ENCODE peak calls at places on chromosomes 6 and 20, in ten cellular contexts. One of them, this sample, is unnamed.

GRCh38 chr6:39029156-39030011 is 19.2 kb upstream of the GLP1R start:
- DNase-seq in neuronal stem cell: peak
- DNase-seq in progenitor cell of endocrine pancreas: peak
- DNase-seq in H7: peak
- DNase-seq in B cell: peak
- DNase-seq in C1 segment of cervical spinal cord: no peak
- DNase-seq in LoVo: peak
- DNase-seq in RKO: peak
- DNase-seq in NCI-H460: peak
- DNase-seq in activated CD4-positive, alpha-beta T cell treated with anti-CD3 and anti-CD28 coated beads, Interleukin-2, amount 50 U/mL, for 48 hours: peak
- DNase-seq in this sample: peak

GRCh38 chr6:153645326-153645725 is 393.7 kb upstream of the OPRM1 start:
- DNase-seq in NCI-H460: no peak
- DNase-seq in H7: no peak
- DNase-seq in LoVo: no peak
- DNase-seq in C1 segment of cervical spinal cord: no peak
- DNase-seq in RKO: no peak
- DNase-seq in neuronal stem cell: no peak
- DNase-seq in activated CD4-positive, alpha-beta T cell treated with anti-CD3 and anti-CD28 coated beads, Interleukin-2, amount 50 U/mL, for 48 hours: no peak
- DNase-seq in B cell: no peak
- DNase-seq in progenitor cell of endocrine pancreas: no peak
- DNase-seq in this sample: no peak

GRCh38 chr6:21886601-21887091 is 293.1 kb downstream of the SOX4 start:
- DNase-seq in H7: no peak
- DNase-seq in C1 segment of cervical spinal cord: no peak
- DNase-seq in neuronal stem cell: no peak
- DNase-seq in B cell: no peak
- DNase-seq in activated CD4-positive, alpha-beta T cell treated with anti-CD3 and anti-CD28 coated beads, Interleukin-2, amount 50 U/mL, for 48 hours: no peak
- DNase-seq in RKO: no peak
- DNase-seq in NCI-H460: no peak
- DNase-seq in progenitor cell of endocrine pancreas: no peak
- DNase-seq in LoVo: no peak
- DNase-seq in this sample: no peak

GRCh38 chr6:121652726-121653623 is 217.5 kb downstream of the GJA1 start:
- DNase-seq in B cell: no peak
- DNase-seq in activated CD4-positive, alpha-beta T cell treated with anti-CD3 and anti-CD28 coated beads, Interleukin-2, amount 50 U/mL, for 48 hours: no peak
- DNase-seq in H7: no peak
- DNase-seq in neuronal stem cell: no peak
- DNase-seq in progenitor cell of endocrine pancreas: no peak
- DNase-seq in LoVo: peak
- DNase-seq in NCI-H460: peak
- DNase-seq in C1 segment of cervical spinal cord: no peak
- DNase-seq in RKO: peak
- DNase-seq in this sample: peak

GRCh38 chr20:21166801-21167200 is 40.9 kb downstream of the KIZ start:
- DNase-seq in H7: no peak
- DNase-seq in RKO: no peak
- DNase-seq in neuronal stem cell: no peak
- DNase-seq in activated CD4-positive, alpha-beta T cell treated with anti-CD3 and anti-CD28 coated beads, Interleukin-2, amount 50 U/mL, for 48 hours: no peak
- DNase-seq in LoVo: no peak
- DNase-seq in C1 segment of cervical spinal cord: no peak
- DNase-seq in B cell: no peak
- DNase-seq in NCI-H460: no peak
- DNase-seq in progenitor cell of endocrine pancreas: no peak
- DNase-seq in this sample: no peak

GRCh38 chr20:9886227-9886626 is 47.4 kb upstream of the PAK5 start:
- DNase-seq in progenitor cell of endocrine pancreas: no peak
- DNase-seq in NCI-H460: no peak
- DNase-seq in C1 segment of cervical spinal cord: no peak
- DNase-seq in H7: no peak
- DNase-seq in LoVo: no peak
- DNase-seq in activated CD4-positive, alpha-beta T cell treated with anti-CD3 and anti-CD28 coated beads, Interleukin-2, amount 50 U/mL, for 48 hours: no peak
- DNase-seq in neuronal stem cell: no peak
- DNase-seq in RKO: peak
- DNase-seq in B cell: no peak
- DNase-seq in this sample: no peak

GRCh38 chr6:89313006-89313405 is 2.1 kb downstream of the GABRR2 start:
- DNase-seq in H7: no peak
- DNase-seq in NCI-H460: no peak
- DNase-seq in C1 segment of cervical spinal cord: no peak
- DNase-seq in activated CD4-positive, alpha-beta T cell treated with anti-CD3 and anti-CD28 coated beads, Interleukin-2, amount 50 U/mL, for 48 hours: no peak
- DNase-seq in B cell: no peak
- DNase-seq in RKO: peak
- DNase-seq in LoVo: no peak
- DNase-seq in progenitor cell of endocrine pancreas: no peak
- DNase-seq in neuronal stem cell: no peak
- DNase-seq in this sample: peak

GRCh38 chr20:52204136-52204535 is 12.6 kb upstream of the ZFP64 start:
- DNase-seq in neuronal stem cell: no peak
- DNase-seq in progenitor cell of endocrine pancreas: no peak
- DNase-seq in RKO: peak
- DNase-seq in B cell: no peak
- DNase-seq in LoVo: no peak
- DNase-seq in H7: no peak
- DNase-seq in NCI-H460: no peak
- DNase-seq in activated CD4-positive, alpha-beta T cell treated with anti-CD3 and anti-CD28 coated beads, Interleukin-2, amount 50 U/mL, for 48 hours: no peak
- DNase-seq in C1 segment of cervical spinal cord: no peak
- DNase-seq in this sample: no peak

GRCh38 chr6:15573376-15573775 is 89.5 kb downstream of the DTNBP1 start:
- DNase-seq in B cell: no peak
- DNase-seq in LoVo: no peak
- DNase-seq in H7: no peak
- DNase-seq in NCI-H460: no peak
- DNase-seq in RKO: no peak
- DNase-seq in neuronal stem cell: no peak
- DNase-seq in activated CD4-positive, alpha-beta T cell treated with anti-CD3 and anti-CD28 coated beads, Interleukin-2, amount 50 U/mL, for 48 hours: no peak
- DNase-seq in progenitor cell of endocrine pancreas: no peak
- DNase-seq in C1 segment of cervical spinal cord: no peak
- DNase-seq in this sample: no peak

GRCh38 chr6:161139766-161140553 is 133.9 kb downstream of the AGPAT4 start:
- DNase-seq in progenitor cell of endocrine pancreas: no peak
- DNase-seq in activated CD4-positive, alpha-beta T cell treated with anti-CD3 and anti-CD28 coated beads, Interleukin-2, amount 50 U/mL, for 48 hours: no peak
- DNase-seq in H7: peak
- DNase-seq in neuronal stem cell: no peak
- DNase-seq in B cell: no peak
- DNase-seq in NCI-H460: no peak
- DNase-seq in C1 segment of cervical spinal cord: no peak
- DNase-seq in RKO: peak
- DNase-seq in LoVo: no peak
- DNase-seq in this sample: no peak

GRCh38 chr6:4446982-4447381 is 311.6 kb upstream of the ECI2 start:
- DNase-seq in B cell: peak
- DNase-seq in H7: no peak
- DNase-seq in RKO: no peak
- DNase-seq in progenitor cell of endocrine pancreas: no peak
- DNase-seq in C1 segment of cervical spinal cord: no peak
- DNase-seq in LoVo: no peak
- DNase-seq in neuronal stem cell: no peak
- DNase-seq in activated CD4-positive, alpha-beta T cell treated with anti-CD3 and anti-CD28 coated beads, Interleukin-2, amount 50 U/mL, for 48 hours: no peak
- DNase-seq in NCI-H460: no peak
- DNase-seq in this sample: no peak

GRCh38 chr20:33083544-33084340 is 4.3 kb downstream of the BPIFB4 start:
- DNase-seq in RKO: no peak
- DNase-seq in C1 segment of cervical spinal cord: no peak
- DNase-seq in NCI-H460: no peak
- DNase-seq in B cell: no peak
- DNase-seq in progenitor cell of endocrine pancreas: no peak
- DNase-seq in neuronal stem cell: no peak
- DNase-seq in LoVo: no peak
- DNase-seq in H7: no peak
- DNase-seq in activated CD4-positive, alpha-beta T cell treated with anti-CD3 and anti-CD28 coated beads, Interleukin-2, amount 50 U/mL, for 48 hours: no peak
- DNase-seq in this sample: no peak

GRCh38 chr20:18688676-18689075 is 100.8 kb downstream of the DTD1 start:
- DNase-seq in B cell: no peak
- DNase-seq in neuronal stem cell: no peak
- DNase-seq in activated CD4-positive, alpha-beta T cell treated with anti-CD3 and anti-CD28 coated beads, Interleukin-2, amount 50 U/mL, for 48 hours: no peak
- DNase-seq in NCI-H460: no peak
- DNase-seq in LoVo: no peak
- DNase-seq in progenitor cell of endocrine pancreas: no peak
- DNase-seq in H7: no peak
- DNase-seq in C1 segment of cervical spinal cord: no peak
- DNase-seq in RKO: no peak
- DNase-seq in this sample: no peak

GRCh38 chr6:1679691-1680068 is 70.0 kb downstream of the FOXC1 start:
- DNase-seq in B cell: no peak
- DNase-seq in NCI-H460: no peak
- DNase-seq in progenitor cell of endocrine pancreas: no peak
- DNase-seq in activated CD4-positive, alpha-beta T cell treated with anti-CD3 and anti-CD28 coated beads, Interleukin-2, amount 50 U/mL, for 48 hours: no peak
- DNase-seq in LoVo: peak
- DNase-seq in H7: no peak
- DNase-seq in neuronal stem cell: no peak
- DNase-seq in RKO: no peak
- DNase-seq in C1 segment of cervical spinal cord: no peak
- DNase-seq in this sample: no peak

GRCh38 chr20:47146703-47147102 is 209.8 kb downstream of the ZMYND8 start:
- DNase-seq in C1 segment of cervical spinal cord: no peak
- DNase-seq in neuronal stem cell: no peak
- DNase-seq in RKO: no peak
- DNase-seq in activated CD4-positive, alpha-beta T cell treated with anti-CD3 and anti-CD28 coated beads, Interleukin-2, amount 50 U/mL, for 48 hours: no peak
- DNase-seq in NCI-H460: no peak
- DNase-seq in B cell: no peak
- DNase-seq in LoVo: peak
- DNase-seq in progenitor cell of endocrine pancreas: no peak
- DNase-seq in H7: no peak
- DNase-seq in this sample: no peak

GRCh38 chr6:97282726-97283617 is at the start of gene MMS22L:
- DNase-seq in NCI-H460: peak
- DNase-seq in H7: peak
- DNase-seq in B cell: peak
- DNase-seq in LoVo: peak
- DNase-seq in activated CD4-positive, alpha-beta T cell treated with anti-CD3 and anti-CD28 coated beads, Interleukin-2, amount 50 U/mL, for 48 hours: peak
- DNase-seq in RKO: peak
- DNase-seq in progenitor cell of endocrine pancreas: peak
- DNase-seq in neuronal stem cell: peak
- DNase-seq in C1 segment of cervical spinal cord: peak
- DNase-seq in this sample: peak

GRCh38 chr6:163189609-163190008 is 224.9 kb upstream of the QKI start:
- DNase-seq in neuronal stem cell: no peak
- DNase-seq in activated CD4-positive, alpha-beta T cell treated with anti-CD3 and anti-CD28 coated beads, Interleukin-2, amount 50 U/mL, for 48 hours: no peak
- DNase-seq in H7: no peak
- DNase-seq in C1 segment of cervical spinal cord: no peak
- DNase-seq in LoVo: no peak
- DNase-seq in NCI-H460: no peak
- DNase-seq in RKO: no peak
- DNase-seq in progenitor cell of endocrine pancreas: no peak
- DNase-seq in B cell: no peak
- DNase-seq in this sample: no peak

GRCh38 chr20:47489448-47489872 is 12.2 kb upstream of the NCOA3 start:
- DNase-seq in C1 segment of cervical spinal cord: no peak
- DNase-seq in RKO: no peak
- DNase-seq in LoVo: no peak
- DNase-seq in B cell: peak
- DNase-seq in activated CD4-positive, alpha-beta T cell treated with anti-CD3 and anti-CD28 coated beads, Interleukin-2, amount 50 U/mL, for 48 hours: no peak
- DNase-seq in neuronal stem cell: no peak
- DNase-seq in NCI-H460: no peak
- DNase-seq in H7: no peak
- DNase-seq in progenitor cell of endocrine pancreas: no peak
- DNase-seq in this sample: no peak

GRCh38 chr20:1685304-1686052 is 27.9 kb upstream of the SIRPG start:
- DNase-seq in C1 segment of cervical spinal cord: no peak
- DNase-seq in RKO: no peak
- DNase-seq in neuronal stem cell: no peak
- DNase-seq in activated CD4-positive, alpha-beta T cell treated with anti-CD3 and anti-CD28 coated beads, Interleukin-2, amount 50 U/mL, for 48 hours: no peak
- DNase-seq in LoVo: no peak
- DNase-seq in B cell: no peak
- DNase-seq in progenitor cell of endocrine pancreas: no peak
- DNase-seq in NCI-H460: no peak
- DNase-seq in H7: no peak
- DNase-seq in this sample: no peak

GRCh38 chr6:124076336-124077048 is 272.8 kb downstream of the NKAIN2 start:
- DNase-seq in activated CD4-positive, alpha-beta T cell treated with anti-CD3 and anti-CD28 coated beads, Interleukin-2, amount 50 U/mL, for 48 hours: no peak
- DNase-seq in progenitor cell of endocrine pancreas: no peak
- DNase-seq in C1 segment of cervical spinal cord: peak
- DNase-seq in RKO: no peak
- DNase-seq in LoVo: no peak
- DNase-seq in NCI-H460: no peak
- DNase-seq in B cell: no peak
- DNase-seq in neuronal stem cell: no peak
- DNase-seq in H7: no peak
- DNase-seq in this sample: no peak

GRCh38 chr6:105909084-105909483 is 177.1 kb upstream of the PRDM1 start:
- DNase-seq in LoVo: no peak
- DNase-seq in neuronal stem cell: no peak
- DNase-seq in B cell: no peak
- DNase-seq in RKO: no peak
- DNase-seq in C1 segment of cervical spinal cord: no peak
- DNase-seq in H7: no peak
- DNase-seq in activated CD4-positive, alpha-beta T cell treated with anti-CD3 and anti-CD28 coated beads, Interleukin-2, amount 50 U/mL, for 48 hours: no peak
- DNase-seq in NCI-H460: no peak
- DNase-seq in progenitor cell of endocrine pancreas: no peak
- DNase-seq in this sample: no peak

GRCh38 chr20:58382096-58382495 is 6.9 kb upstream of the VAPB start:
- DNase-seq in NCI-H460: no peak
- DNase-seq in H7: no peak
- DNase-seq in C1 segment of cervical spinal cord: no peak
- DNase-seq in LoVo: no peak
- DNase-seq in RKO: no peak
- DNase-seq in B cell: no peak
- DNase-seq in neuronal stem cell: no peak
- DNase-seq in activated CD4-positive, alpha-beta T cell treated with anti-CD3 and anti-CD28 coated beads, Interleukin-2, amount 50 U/mL, for 48 hours: no peak
- DNase-seq in progenitor cell of endocrine pancreas: no peak
- DNase-seq in this sample: no peak

GRCh38 chr20:25469558-25469957 is 62.1 kb downstream of the GINS1 start:
- DNase-seq in B cell: no peak
- DNase-seq in NCI-H460: no peak
- DNase-seq in RKO: no peak
- DNase-seq in C1 segment of cervical spinal cord: no peak
- DNase-seq in LoVo: no peak
- DNase-seq in H7: no peak
- DNase-seq in progenitor cell of endocrine pancreas: no peak
- DNase-seq in activated CD4-positive, alpha-beta T cell treated with anti-CD3 and anti-CD28 coated beads, Interleukin-2, amount 50 U/mL, for 48 hours: no peak
- DNase-seq in neuronal stem cell: no peak
- DNase-seq in this sample: no peak

GRCh38 chr6:43927525-43928210 is 157.7 kb downstream of the VEGFA start:
- DNase-seq in C1 segment of cervical spinal cord: no peak
- DNase-seq in NCI-H460: no peak
- DNase-seq in LoVo: peak
- DNase-seq in RKO: no peak
- DNase-seq in H7: peak
- DNase-seq in progenitor cell of endocrine pancreas: no peak
- DNase-seq in activated CD4-positive, alpha-beta T cell treated with anti-CD3 and anti-CD28 coated beads, Interleukin-2, amount 50 U/mL, for 48 hours: no peak
- DNase-seq in B cell: peak
- DNase-seq in neuronal stem cell: no peak
- DNase-seq in this sample: no peak

GRCh38 chr6:93040375-93040774 is 379.0 kb downstream of the EPHA7 start:
- DNase-seq in NCI-H460: no peak
- DNase-seq in H7: no peak
- DNase-seq in LoVo: no peak
- DNase-seq in B cell: no peak
- DNase-seq in RKO: no peak
- DNase-seq in C1 segment of cervical spinal cord: no peak
- DNase-seq in activated CD4-positive, alpha-beta T cell treated with anti-CD3 and anti-CD28 coated beads, Interleukin-2, amount 50 U/mL, for 48 hours: no peak
- DNase-seq in neuronal stem cell: no peak
- DNase-seq in progenitor cell of endocrine pancreas: no peak
- DNase-seq in this sample: no peak

GRCh38 chr6:21295846-21296245 is 297.7 kb upstream of the SOX4 start:
- DNase-seq in H7: no peak
- DNase-seq in C1 segment of cervical spinal cord: no peak
- DNase-seq in progenitor cell of endocrine pancreas: no peak
- DNase-seq in activated CD4-positive, alpha-beta T cell treated with anti-CD3 and anti-CD28 coated beads, Interleukin-2, amount 50 U/mL, for 48 hours: no peak
- DNase-seq in neuronal stem cell: no peak
- DNase-seq in NCI-H460: no peak
- DNase-seq in LoVo: no peak
- DNase-seq in B cell: no peak
- DNase-seq in RKO: no peak
- DNase-seq in this sample: no peak

GRCh38 chr6:137867685-137868509 is 838 bp downstream of the TNFAIP3 start:
- DNase-seq in RKO: peak
- DNase-seq in neuronal stem cell: peak
- DNase-seq in C1 segment of cervical spinal cord: no peak
- DNase-seq in activated CD4-positive, alpha-beta T cell treated with anti-CD3 and anti-CD28 coated beads, Interleukin-2, amount 50 U/mL, for 48 hours: peak
- DNase-seq in NCI-H460: no peak
- DNase-seq in B cell: peak
- DNase-seq in H7: peak
- DNase-seq in progenitor cell of endocrine pancreas: no peak
- DNase-seq in LoVo: no peak
- DNase-seq in this sample: no peak

GRCh38 chr6:26524722-26525360 is 13.3 kb upstream of the HMGN4 start:
- DNase-seq in LoVo: no peak
- DNase-seq in RKO: no peak
- DNase-seq in B cell: no peak
- DNase-seq in C1 segment of cervical spinal cord: no peak
- DNase-seq in activated CD4-positive, alpha-beta T cell treated with anti-CD3 and anti-CD28 coated beads, Interleukin-2, amount 50 U/mL, for 48 hours: no peak
- DNase-seq in NCI-H460: no peak
- DNase-seq in progenitor cell of endocrine pancreas: no peak
- DNase-seq in neuronal stem cell: no peak
- DNase-seq in H7: no peak
- DNase-seq in this sample: no peak

This sample was measured in SK-N-SH.